ENCODE peak calls at places on chromosomes 6 and 20, in nine cellular contexts. M, F, A, X, W, K, H, J and N are unnamed samples.

GRCh38 chr6:106117579-106117978 is 31.4 kb downstream of the PRDM1 start:
- DNase-seq in H (no peak), W (no peak), K (no peak), F (peak), X (no peak), M (peak), A (no peak), J (no peak), N (no peak)

GRCh38 chr6:115310156-115310555 is 750.5 kb downstream of the FRK start:
- DNase-seq in W (no peak), K (no peak), F (no peak), J (no peak), M (no peak), A (no peak), X (no peak), H (no peak), N (no peak)

GRCh38 chr6:106097368-106098231 is 11.5 kb downstream of the PRDM1 start:
- DNase-seq in J (peak), M (peak), W (peak), F (peak), X (no peak), K (no peak), H (peak), A (no peak), N (no peak)

GRCh38 chr20:19784511-19785172 is 26.6 kb downstream of the RIN2 start:
- DNase-seq in X (peak), H (peak), A (no peak), W (peak), J (peak), K (peak), M (peak), F (no peak), N (no peak)

GRCh38 chr6:155544677-155545076 is 89.0 kb upstream of the NOX3 start:
- DNase-seq in A (no peak), H (no peak), W (no peak), J (no peak), K (no peak), F (no peak), M (no peak), X (no peak), N (no peak)

GRCh38 chr6:32462609-32463008 is 22.9 kb downstream of the HLA-DRA start:
- DNase-seq in X (no peak), M (peak), J (no peak), W (no peak), K (no peak), F (no peak), H (no peak), A (no peak), N (no peak)

GRCh38 chr6:162814417-162814988 is 86.7 kb downstream of the PACRG start:
- DNase-seq in K (no peak), X (no peak), M (no peak), A (no peak), H (no peak), W (no peak), F (no peak), J (no peak), N (no peak)

GRCh38 chr6:24495516-24495847 is 713 bp downstream of the ALDH5A1 start:
- DNase-seq in H (peak), X (no peak), W (no peak), F (peak), A (no peak), M (peak), K (no peak), J (peak), N (no peak)

GRCh38 chr6:126033696-126034095 is 47.4 kb downstream of the TRMT11 start:
- DNase-seq in A (no peak), X (no peak), K (peak), M (peak), W (peak), F (no peak), H (peak), J (peak), N (no peak)
- TF ChIP-seq CTCF in A (no peak), X (peak), K (peak), M (peak), W (peak), F (peak), H (peak), J (peak), N (no peak)

GRCh38 chr6:168197636-168198301 is 118.8 kb upstream of the FRMD1 start:
- DNase-seq in X (no peak), K (no peak), F (no peak), H (no peak), W (no peak), A (no peak), M (no peak), J (no peak), N (no peak)

GRCh38 chr6:168200571-168201134 is 118.9 kb downstream of the DACT2 start:
- DNase-seq in W (no peak), J (no peak), F (no peak), H (no peak), M (no peak), A (no peak), K (no peak), X (no peak), N (no peak)

GRCh38 chr6:168198302-168199180 is 119.5 kb upstream of the FRMD1 start:
- DNase-seq in X (no peak), M (no peak), H (no peak), K (no peak), W (no peak), J (no peak), A (no peak), F (no peak), N (no peak)

GRCh38 chr6:168201799-168202198 is 117.8 kb downstream of the DACT2 start:
- DNase-seq in K (no peak), A (no peak), F (no peak), H (no peak), W (no peak), X (no peak), M (no peak), J (no peak), N (no peak)

GRCh38 chr6:168201383-168201782 is 118.2 kb downstream of the DACT2 start:
- DNase-seq in K (no peak), X (no peak), M (no peak), J (no peak), H (no peak), F (no peak), A (no peak), W (no peak), N (no peak)
- TF ChIP-seq CTCF in K (no peak), X (peak), M (no peak), J (no peak), H (no peak), F (no peak), A (no peak), W (no peak), N (no peak)

GRCh38 chr6:134317471-134318131 is at the start of gene SGK1:
- DNase-seq in X (no peak), H (peak), F (no peak), K (no peak), W (peak), M (peak), A (no peak), J (peak), N (peak)
- TF ChIP-seq CTCF in X (no peak), H (no peak), F (no peak), K (no peak), W (no peak), M (no peak), A (no peak), J (no peak), N (no peak)

DNA sequence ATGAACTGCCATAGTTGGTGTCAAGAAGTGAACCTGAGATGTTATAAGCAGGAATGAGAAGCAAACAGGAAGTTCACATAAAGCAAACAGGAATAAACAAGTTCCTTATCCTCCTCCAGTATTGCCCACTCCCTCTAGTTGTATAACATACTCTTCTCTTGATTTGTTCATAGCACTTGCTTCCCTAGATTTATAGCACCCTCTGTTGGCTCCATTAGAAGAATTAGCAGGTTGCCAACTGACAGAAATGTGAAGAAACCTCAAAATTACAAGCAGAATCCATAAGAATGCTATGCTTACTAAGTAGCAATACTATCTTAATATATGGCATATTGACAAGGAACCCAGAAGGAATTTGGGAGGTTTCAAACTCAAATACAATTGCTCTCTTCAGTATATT is 195.4 kb downstream of the TBX18 start:
- DNase-seq in M (no peak), A (no peak), W (peak), K (no peak), F (no peak), J (peak), X (no peak), H (peak), N (no peak)
- TF ChIP-seq CTCF in M (no peak), A (no peak), W (peak), K (no peak), F (no peak), J (peak), X (no peak), H (peak), N (no peak)

GRCh38 chr20:32021091-32021490 is 10.9 kb downstream of the CCM2L start:
- DNase-seq in J (peak), K (no peak), W (no peak), M (no peak), X (no peak), H (no peak), A (no peak), F (no peak), N (no peak)

GRCh38 chr20:32019563-32020463 is 9.6 kb downstream of the CCM2L start:
- DNase-seq in H (no peak), J (no peak), X (no peak), M (no peak), W (no peak), K (no peak), F (no peak), A (no peak), N (no peak)

GRCh38 chr20:32019156-32019510 is 8.9 kb downstream of the CCM2L start:
- DNase-seq in K (no peak), X (no peak), H (no peak), M (peak), W (no peak), A (no peak), F (no peak), J (no peak), N (no peak)

GRCh38 chr20:32018269-32019155 is 8.3 kb downstream of the CCM2L start:
- DNase-seq in J (no peak), A (peak), F (peak), K (no peak), X (no peak), M (peak), H (no peak), W (no peak), N (peak)

DNA sequence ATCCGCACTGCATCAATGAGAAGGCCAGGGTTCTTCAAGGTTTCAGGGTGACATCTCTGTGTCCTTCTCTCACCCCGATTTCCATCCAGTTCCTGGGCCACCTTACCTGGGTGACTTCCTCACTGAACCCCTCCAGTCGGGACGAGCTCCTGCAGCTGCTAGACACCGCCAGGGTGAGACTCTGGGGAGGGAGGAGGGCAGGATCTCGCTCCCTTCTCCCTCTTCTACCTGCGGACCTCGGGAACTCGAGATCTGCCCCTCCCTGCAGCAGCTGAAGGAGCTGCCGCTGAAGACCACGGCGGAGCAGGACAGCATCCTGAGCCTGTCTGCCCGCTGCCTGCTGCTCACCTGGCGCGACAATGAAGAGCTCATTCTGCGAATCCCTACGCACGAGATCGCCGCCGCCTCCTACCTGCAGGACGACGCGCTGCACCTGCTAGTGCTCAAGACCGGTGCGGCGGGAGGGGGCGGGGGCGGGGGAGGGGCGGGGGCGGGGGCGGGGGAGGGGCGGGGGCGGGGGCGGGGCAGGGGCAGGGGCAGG is 7.5 kb downstream of the CCM2L start:
- DNase-seq in H (no peak), J (no peak), A (peak), M (peak), W (no peak), F (peak), K (no peak), X (no peak), N (peak)
- TF ChIP-seq CTCF in H (no peak), J (no peak), A (peak), M (no peak), W (no peak), F (peak), K (no peak), X (no peak), N (no peak)